ENCODE peak calls at places on chromosomes 2 and 18, in eight cellular contexts. B is GM06990; Y is CD8-positive, alpha-beta T cell; G is GM23338; P is Peyer's patch; T is body of pancreas; Q is BJ; K is heart left ventricle. M is an unnamed sample.

GRCh38 chr2:161586517-161587167 is 37.6 kb upstream of the SLC4A10 start:
- DNase-seq in G (peak; percentile 63), Q (peak; percentile 1), T (no peak), B (no peak), K (no peak), Y (no peak), P (no peak), M (no peak)

GRCh38 chr2:20855456-20855855 is 32.6 kb upstream of the LDAH start:
- DNase-seq in B (no peak), Y (no peak), Q (no peak), P (no peak), K (no peak), G (no peak), T (no peak), M (no peak)

GRCh38 chr2:168378960-168379669 is 77.0 kb upstream of the CERS6 start:
- DNase-seq in T (no peak), Y (no peak), Q (no peak), P (no peak), G (no peak), B (no peak), K (no peak), M (no peak)

GRCh38 chr18:67476585-67476984 is 39.9 kb downstream of the DSEL start:
- DNase-seq in P (no peak), B (no peak), K (no peak), G (no peak), T (no peak), Q (peak; percentile 10), Y (no peak), M (no peak)

GRCh38 chr2:2662847-2663356 is 331.8 kb upstream of the MYT1L start:
- DNase-seq in K (no peak), Q (no peak), T (no peak), Y (no peak), G (no peak), P (no peak), B (no peak), M (no peak)

GRCh38 chr2:19797871-19798270 is 103.9 kb downstream of the TTC32 start:
- DNase-seq in G (no peak), Q (no peak), Y (no peak), K (no peak), T (no peak), B (no peak), P (no peak), M (no peak)

GRCh38 chr2:54573532-54573915 is 117.4 kb downstream of the SPTBN1 start:
- DNase-seq in K (no peak), B (no peak), G (no peak), Y (no peak), Q (no peak), T (no peak), P (no peak), M (no peak)

GRCh38 chr18:56870982-56871381 is 219.8 kb downstream of the WDR7 start:
- DNase-seq in T (no peak), P (no peak), G (no peak), K (no peak), Q (no peak), Y (no peak), B (no peak), M (no peak)

GRCh38 chr2:237885931-237886701 is 26.7 kb downstream of the RAMP1 start:
- DNase-seq in Q (no peak), Y (no peak), K (peak; percentile 77), T (peak; percentile 39), B (no peak), P (no peak), G (no peak), M (peak; percentile 79)

GRCh38 chr2:72000110-72000509 is 147.6 kb downstream of the CYP26B1 start:
- DNase-seq in G (peak; percentile 21), K (no peak), Y (no peak), Q (no peak), B (no peak), P (no peak), T (no peak), M (peak; percentile 11)

GRCh38 chr2:142892715-142893114 is 15.3 kb downstream of the KYNU start:
- DNase-seq in Y (no peak), K (no peak), P (no peak), Q (no peak), B (no peak), G (no peak), T (no peak), M (no peak)

GRCh38 chr2:238841542-238842181 is 6.2 kb upstream of the TWIST2 start:
- DNase-seq in P (no peak), Y (no peak), G (no peak), K (no peak), Q (no peak), T (no peak), B (no peak), M (no peak)

GRCh38 chr2:195411219-195411687 is 245.8 kb upstream of the SLC39A10 start:
- DNase-seq in Q (peak; percentile 51), Y (no peak), G (no peak), K (no peak), T (no peak), B (no peak), P (no peak), M (no peak)

DNA sequence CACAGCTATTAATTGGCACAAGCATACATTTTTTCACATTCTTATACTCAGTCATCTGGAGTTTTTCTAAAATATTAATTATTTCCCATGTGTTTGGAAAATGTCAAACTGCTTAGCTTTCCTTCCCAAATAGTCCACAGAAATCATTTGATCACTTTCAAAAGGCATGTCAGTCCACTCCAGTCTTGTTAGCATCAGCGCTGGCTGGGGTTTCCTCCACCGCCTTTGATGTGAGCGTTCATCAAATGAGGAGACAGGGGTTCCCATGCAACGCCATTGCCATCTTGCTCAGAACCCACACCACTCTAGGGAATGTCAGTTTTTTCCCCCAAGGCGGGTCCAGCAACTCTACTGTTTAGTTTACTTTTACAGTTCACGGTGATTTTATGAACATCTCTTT is 13.1 kb upstream of the RAX start:
- DNase-seq in P (no peak), Y (no peak), Q (no peak), B (no peak), G (no peak), T (no peak), K (no peak), M (no peak)
- H3K27me3 ChIP-seq in P (no peaks in the 10 kb centered on the region), Y (peaks cover 3% of the 10 kb centered on the region), Q (peaks cover 22% of the 10 kb centered on the region), B (no peaks in the 10 kb centered on the region), G (peaks cover 10% of the 10 kb centered on the region), T (peaks cover 5% of the 10 kb centered on the region), K (no peaks in the 10 kb centered on the region), M (no peaks in the 10 kb centered on the region)

DNA sequence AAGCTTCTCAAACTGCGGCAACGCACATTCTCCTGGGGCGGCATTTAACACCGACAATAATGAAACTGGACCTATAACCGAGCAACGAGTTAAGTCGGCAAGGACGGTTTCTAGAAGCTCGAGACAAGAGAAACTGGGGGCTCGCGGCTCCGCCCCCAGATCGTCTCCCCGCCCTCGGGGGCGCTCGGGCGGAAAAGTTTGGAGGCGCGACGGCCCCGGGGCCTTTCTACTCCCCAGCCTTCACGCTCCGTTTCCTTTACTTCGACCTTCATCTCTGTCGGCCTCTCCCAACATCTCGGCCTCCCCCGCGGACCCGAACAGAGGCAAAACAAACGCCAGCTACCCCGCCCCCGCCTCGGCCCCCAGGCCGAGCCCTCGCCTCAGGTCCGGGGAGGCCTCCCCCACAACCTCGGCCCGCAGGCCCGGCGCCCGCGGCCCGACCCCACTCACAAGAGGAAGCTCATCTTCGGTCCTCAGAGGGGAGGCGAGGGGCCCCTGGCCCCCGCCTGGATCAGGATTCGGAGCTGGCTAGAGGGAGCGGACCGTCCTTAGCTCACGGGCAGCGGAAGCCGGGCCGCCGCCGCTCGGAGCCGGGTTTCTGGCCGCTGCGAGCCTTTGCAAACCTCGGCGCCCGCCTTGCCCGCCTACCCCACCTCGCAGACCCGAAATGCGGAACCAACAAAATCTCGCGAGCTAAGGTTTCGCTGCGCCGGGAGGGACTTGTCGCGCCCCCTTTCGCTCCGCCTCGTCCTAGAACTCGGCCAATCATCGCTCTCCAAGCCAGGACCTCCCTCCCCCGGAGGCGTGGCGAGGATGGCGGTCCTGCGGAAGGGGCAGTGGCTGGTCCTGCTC is at the start of gene MOB1A:
- DNase-seq in T (peak; percentile 97), Q (peak; percentile 93), B (peak; percentile 99), K (peak; percentile 99), G (peak; percentile 100), Y (peak; percentile 98), P (peak; percentile 98), M (peak; percentile 95)
- TF ChIP-seq CTCF in T (no peak), Q (no peak), B (no peak), K (no peak), G (no peak), Y (no peak), P (no peak), M (no peak)

GRCh38 chr2:56182420-56182819 is 1.4 kb upstream of the CCDC85A start:
- DNase-seq in K (no peak), Q (no peak), Y (no peak), B (no peak), P (no peak), T (no peak), G (peak; percentile 87), M (no peak)
- H3K27me3 ChIP-seq in K (no peaks in the 10 kb centered on the region), Q (peaks cover 8% of the 10 kb centered on the region), Y (peaks cover 6% of the 10 kb centered on the region), B (peaks cover 3% of the 10 kb centered on the region), P (peaks cover 17% of the 10 kb centered on the region), T (peaks cover 5% of the 10 kb centered on the region), G (peaks cover 97% of the 10 kb centered on the region), M (no peaks in the 10 kb centered on the region)

GRCh38 chr2:44772131-44772530 is 169.4 kb upstream of the SIX3 start:
- DNase-seq in G (peak; percentile 16), B (no peak), Y (no peak), T (no peak), Q (no peak), K (no peak), P (no peak), M (no peak)

GRCh38 chr2:44768438-44769236 is 172.9 kb upstream of the SIX3 start:
- DNase-seq in T (no peak), B (no peak), G (peak; percentile 61), P (no peak), K (no peak), Q (no peak), Y (no peak), M (no peak)

GRCh38 chr2:44771510-44771909 is 170.0 kb upstream of the SIX3 start:
- DNase-seq in K (no peak), Y (no peak), G (no peak), Q (no peak), B (no peak), T (no peak), P (no peak), M (no peak)

GRCh38 chr2:44769349-44770005 is 172.0 kb upstream of the SIX3 start:
- DNase-seq in B (no peak), K (no peak), G (no peak), T (no peak), P (no peak), Q (no peak), Y (no peak), M (no peak)

DNA sequence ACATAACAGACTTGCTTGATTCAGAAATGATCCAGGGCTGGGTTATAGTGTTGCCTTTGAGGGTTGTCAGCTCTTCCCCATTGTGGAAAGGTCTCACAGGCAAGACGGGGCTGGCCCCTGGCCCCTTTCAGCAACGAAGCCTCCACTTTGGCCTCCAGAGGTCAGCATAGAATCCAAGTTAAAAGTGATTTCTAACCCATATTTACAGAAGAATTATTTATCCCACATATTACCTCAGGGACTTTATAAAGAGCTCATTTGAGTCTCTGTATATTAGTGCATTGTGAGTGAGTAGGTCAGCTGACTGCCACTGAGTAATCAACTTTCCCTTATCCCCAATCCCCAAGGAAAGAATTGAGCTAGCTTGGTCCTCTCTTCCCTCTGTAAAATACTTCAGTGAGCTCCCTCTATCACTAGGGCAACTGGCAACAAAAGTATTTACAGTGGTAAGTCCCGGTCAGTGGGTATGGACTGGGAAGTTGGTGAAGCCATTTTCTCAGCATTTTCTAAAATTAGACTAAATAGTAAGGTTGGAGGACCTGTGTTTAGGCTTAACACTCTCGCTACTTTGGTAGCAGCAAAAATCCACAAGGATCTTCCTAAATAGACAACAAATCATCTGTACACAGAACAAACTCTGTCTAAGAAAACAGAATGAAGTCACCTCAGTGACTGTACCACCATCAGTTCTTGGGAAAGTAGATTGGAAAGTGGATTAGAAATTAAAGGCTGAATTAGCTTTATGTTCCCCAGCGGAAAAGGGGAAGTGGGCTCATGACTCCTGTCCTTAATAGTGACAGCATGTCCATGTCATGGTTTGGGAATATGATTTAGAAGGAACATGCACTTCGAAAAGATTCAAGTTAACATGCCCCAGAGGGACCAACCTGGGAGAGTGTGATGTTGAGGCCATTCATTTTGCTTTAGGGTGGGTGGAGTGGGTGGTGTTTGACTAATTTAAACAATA is 171.0 kb upstream of the SIX3 start:
- DNase-seq in B (no peak), Q (no peak), G (peak; percentile 51), Y (no peak), T (no peak), K (no peak), P (no peak), M (no peak)
- TF ChIP-seq CTCF in B (peak; percentile 20), Q (no peak), G (peak; percentile 62), Y (no peak), T (no peak), K (no peak), P (no peak), M (no peak)

M was measured in right atrium auricular region.